ENCODE peak calls at places on chromosomes 12 and 14, in nine cellular contexts. T is ovary, P is NCI-H1436, D is neural progenitor cell, Q is COR-L47, R is left cardiac atrium, G is C1 segment of cervical spinal cord, X is AG08395, B is foreskin fibroblast. J is an unnamed sample.

GRCh38 chr12:47808574-47809380 is 10.9 kb downstream of the HDAC7 start:
- DNase-seq in P (no peak), Q (no peak), T (no peak), D (peak; percentile 20), X (peak; percentile 52), B (peak; percentile 64), G (no peak), R (no peak), J (no peak)

GRCh38 chr12:62292761-62293446 is 32.7 kb downstream of the USP15 start:
- DNase-seq in T (no peak), P (no peak), Q (no peak), D (no peak), X (no peak), B (no peak), G (no peak), R (no peak), J (no peak)

GRCh38 chr14:84937449-84937848 is 592.5 kb upstream of the FLRT2 start:
- DNase-seq in X (no peak), G (no peak), B (no peak), R (no peak), P (no peak), T (no peak), Q (no peak), D (no peak), J (no peak)

GRCh38 chr14:39673141-39674133 is 241.2 kb upstream of the FBXO33 start:
- DNase-seq in P (no peak), X (no peak), Q (no peak), B (peak; percentile 14), R (no peak), T (no peak), G (no peak), D (peak; percentile 28), J (peak; percentile 33)

GRCh38 chr14:102320033-102320660 is 601 bp downstream of the ZNF839 start:
- DNase-seq in D (peak; percentile 62), T (peak; percentile 67), R (peak; percentile 61), G (peak; percentile 48), P (no peak), X (peak; percentile 43), Q (peak; percentile 53), B (peak; percentile 73), J (no peak)

GRCh38 chr12:42410345-42410744 is 84.4 kb downstream of the PPHLN1 start:
- DNase-seq in Q (no peak), P (no peak), T (no peak), R (no peak), B (no peak), G (no peak), D (no peak), X (no peak), J (no peak)

GRCh38 chr14:91681893-91682563 is 49.9 kb downstream of the CATSPERB start:
- DNase-seq in X (no peak), G (no peak), T (no peak), B (no peak), P (no peak), Q (no peak), R (no peak), D (no peak), J (no peak)

GRCh38 chr12:130953783-130954543 is at the start of gene ADGRD1:
- DNase-seq in Q (no peak), D (no peak), G (no peak), T (peak; percentile 69), X (peak; percentile 59), P (no peak), B (peak; percentile 75), R (peak; percentile 69), J (no peak)

GRCh38 chr14:74579447-74580274 is 32.4 kb downstream of the LTBP2 start:
- DNase-seq in R (no peak), B (peak; percentile 81), G (no peak), Q (no peak), P (no peak), X (peak; percentile 62), D (no peak), T (peak; percentile 33), J (no peak)

GRCh38 chr14:94388896-94389469 is 581 bp upstream of the SERPINA1 start:
- DNase-seq in X (no peak), R (no peak), B (no peak), G (no peak), D (no peak), Q (no peak), P (no peak), T (no peak), J (no peak)

GRCh38 chr14:60188115-60188514 is 22.9 kb upstream of the DHRS7 start:
- DNase-seq in G (no peak), X (no peak), D (no peak), Q (peak; percentile 42), R (no peak), P (no peak), T (no peak), B (no peak), J (no peak)

GRCh38 chr14:24274101-24274543 is 2.7 kb upstream of the RABGGTA start:
- DNase-seq in D (no peak), P (no peak), R (no peak), Q (no peak), T (no peak), X (no peak), G (no peak), B (peak; percentile 35), J (no peak)

GRCh38 chr12:89882051-89882450 is 173.4 kb upstream of the ATP2B1 start:
- DNase-seq in B (peak; percentile 46), X (peak; percentile 38), Q (no peak), G (no peak), P (no peak), D (peak; percentile 13), T (no peak), R (no peak), J (no peak)

GRCh38 chr12:114405449-114406271 is at the start of gene TBX5:
- DNase-seq in T (no peak), B (peak; percentile 87), G (no peak), Q (no peak), D (peak; percentile 82), R (no peak), P (no peak), X (no peak), J (no peak)

GRCh38 chr12:21677204-21677603 is 19.6 kb upstream of the LDHB start:
- DNase-seq in P (no peak), B (no peak), Q (no peak), T (no peak), R (no peak), D (no peak), X (no peak), G (no peak), J (no peak)

GRCh38 chr14:68785817-68786490 is 6.9 kb downstream of the ZFP36L1 start:
- DNase-seq in P (no peak), D (no peak), G (peak; percentile 51), R (no peak), T (no peak), B (peak; percentile 70), Q (no peak), X (peak; percentile 47), J (no peak)

GRCh38 chr14:58923751-58924405 is 264.6 kb upstream of the DAAM1 start:
- DNase-seq in G (no peak), T (no peak), P (no peak), Q (no peak), X (no peak), B (no peak), R (no peak), D (peak; percentile 52), J (no peak)

GRCh38 chr14:65798216-65798615 is 385.7 kb downstream of the FUT8 start:
- DNase-seq in B (no peak), D (no peak), X (no peak), T (no peak), Q (no peak), R (no peak), G (no peak), P (no peak), J (no peak)

GRCh38 chr14:104130974-104131651 is 7.3 kb upstream of the KIF26A start:
- DNase-seq in T (peak; percentile 41), X (peak; percentile 48), Q (peak; percentile 94), G (peak; percentile 22), B (peak; percentile 39), P (no peak), D (peak; percentile 65), R (peak; percentile 66), J (no peak)

GRCh38 chr14:96256420-96256819 is 410 bp downstream of the BDKRB1 start:
- DNase-seq in B (peak; percentile 54), D (no peak), P (no peak), G (no peak), X (peak; percentile 61), R (no peak), T (no peak), Q (no peak), J (no peak)

GRCh38 chr12:3200032-3200617 is 122.9 kb downstream of the TSPAN9 start:
- DNase-seq in B (peak; percentile 79), D (peak; percentile 96), X (peak; percentile 54), P (no peak), G (peak; percentile 32), Q (peak; percentile 53), R (peak; percentile 66), T (peak; percentile 68), J (peak; percentile 36)

GRCh38 chr14:103854822-103855733 is 7.7 kb upstream of the PPP1R13B start:
- DNase-seq in B (no peak), P (peak; percentile 31), D (peak; percentile 52), R (peak; percentile 60), G (no peak), T (peak; percentile 46), X (no peak), Q (peak; percentile 64), J (peak; percentile 51)

GRCh38 chr12:109663766-109664165 is 49.9 kb upstream of the FAM222A start:
- DNase-seq in G (no peak), P (no peak), T (no peak), Q (no peak), B (no peak), D (no peak), R (no peak), X (no peak), J (no peak)

GRCh38 chr14:71752111-71752738 is 180.0 kb upstream of the RGS6 start:
- DNase-seq in P (no peak), R (no peak), T (no peak), D (no peak), Q (no peak), G (no peak), X (no peak), B (no peak), J (no peak)

GRCh38 chr12:19031032-19031431 is 98.5 kb upstream of the PLEKHA5 start:
- DNase-seq in R (no peak), X (peak; percentile 94), Q (no peak), B (peak; percentile 93), P (no peak), T (no peak), G (no peak), D (no peak), J (no peak)

GRCh38 chr12:116274552-116275375 is 2.7 kb downstream of the MED13L start:
- DNase-seq in D (no peak), X (no peak), R (no peak), G (no peak), P (no peak), B (no peak), T (no peak), Q (no peak), J (no peak)

GRCh38 chr12:22105542-22105941 is 59.5 kb downstream of the CMAS start:
- DNase-seq in X (no peak), G (no peak), P (no peak), T (no peak), R (no peak), B (peak; percentile 8), D (no peak), Q (no peak), J (no peak)

GRCh38 chr14:66600416-66600815 is 92.5 kb downstream of the GPHN start:
- DNase-seq in P (no peak), T (no peak), X (no peak), G (no peak), D (no peak), Q (no peak), R (no peak), B (peak; percentile 65), J (no peak)

J was measured in NCI-H2227 treated with DMSO at 0.1 percent for 48 hours.